ENCODE peak calls at places on chromosomes 3 and 15, in four cellular contexts. One of them, this sample, is unnamed.

GRCh38 chr15:26970712-26971210 is at the start of gene GABRG3:
- DNase-seq in GM12891: no peak
- DNase-seq in fibroblast of lung: no peak
- DNase-seq in iPS DF 6.9: no peak
- DNase-seq in this sample: no peak

GRCh38 chr3:30908466-30909037 is 14.1 kb upstream of the GADL1 start:
- DNase-seq in GM12891: no peak
- DNase-seq in iPS DF 6.9: no peak
- DNase-seq in fibroblast of lung: no peak
- DNase-seq in this sample: no peak

GRCh38 chr3:126911162-126912026 is 71.5 kb upstream of the PLXNA1 start:
- DNase-seq in fibroblast of lung: peak
- DNase-seq in iPS DF 6.9: no peak
- DNase-seq in GM12891: peak
- DNase-seq in this sample: peak

GRCh38 chr15:58462973-58463663 is 31.3 kb downstream of the LIPC start:
- DNase-seq in fibroblast of lung: no peak
- DNase-seq in iPS DF 6.9: no peak
- DNase-seq in GM12891: no peak
- DNase-seq in this sample: no peak

GRCh38 chr3:22713936-22714335 is 489.2 kb upstream of the UBE2E2 start:
- DNase-seq in GM12891: no peak
- DNase-seq in iPS DF 6.9: no peak
- DNase-seq in fibroblast of lung: peak
- DNase-seq in this sample: no peak

GRCh38 chr3:37200141-37200540 is 25.8 kb upstream of the LRRFIP2 start:
- DNase-seq in fibroblast of lung: no peak
- DNase-seq in iPS DF 6.9: no peak
- DNase-seq in GM12891: no peak
- DNase-seq in this sample: no peak

GRCh38 chr3:193544289-193544688 is 10.4 kb downstream of the ATP13A4 start:
- DNase-seq in GM12891: no peak
- DNase-seq in iPS DF 6.9: no peak
- DNase-seq in fibroblast of lung: no peak
- DNase-seq in this sample: no peak

GRCh38 chr3:11774296-11774877 is 72.3 kb downstream of the TAMM41 start:
- DNase-seq in iPS DF 6.9: peak
- DNase-seq in fibroblast of lung: peak
- DNase-seq in GM12891: no peak
- DNase-seq in this sample: no peak

GRCh38 chr3:119524931-119525662 is 26.8 kb downstream of the TIMMDC1 start:
- DNase-seq in iPS DF 6.9: no peak
- DNase-seq in GM12891: no peak
- DNase-seq in fibroblast of lung: peak
- DNase-seq in this sample: no peak

GRCh38 chr15:58393196-58393790 is 38.5 kb upstream of the LIPC start:
- DNase-seq in fibroblast of lung: no peak
- DNase-seq in iPS DF 6.9: no peak
- DNase-seq in GM12891: no peak
- DNase-seq in this sample: no peak

GRCh38 chr3:149662240-149662887 is 4.5 kb upstream of the WWTR1 start:
- DNase-seq in fibroblast of lung: peak
- DNase-seq in iPS DF 6.9: no peak
- DNase-seq in GM12891: no peak
- DNase-seq in this sample: no peak

GRCh38 chr15:80153900-80154299 is 1.1 kb downstream of the FAH start:
- DNase-seq in GM12891: no peak
- DNase-seq in fibroblast of lung: peak
- DNase-seq in iPS DF 6.9: no peak
- DNase-seq in this sample: no peak

GRCh38 chr15:38597221-38597800 is 32.7 kb upstream of the RASGRP1 start:
- DNase-seq in fibroblast of lung: no peak
- DNase-seq in iPS DF 6.9: no peak
- DNase-seq in GM12891: no peak
- DNase-seq in this sample: no peak

GRCh38 chr15:88487176-88487795 is 19.8 kb downstream of the MRPS11 start:
- DNase-seq in GM12891: no peak
- DNase-seq in fibroblast of lung: no peak
- DNase-seq in iPS DF 6.9: no peak
- DNase-seq in this sample: no peak

GRCh38 chr15:58070801-58071418 is 5.4 kb upstream of the ALDH1A2 start:
- DNase-seq in iPS DF 6.9: no peak
- DNase-seq in GM12891: no peak
- DNase-seq in fibroblast of lung: peak
- DNase-seq in this sample: no peak

GRCh38 chr3:52521488-52521824 is 12.2 kb downstream of the NT5DC2 start:
- DNase-seq in iPS DF 6.9: no peak
- DNase-seq in fibroblast of lung: no peak
- DNase-seq in GM12891: no peak
- DNase-seq in this sample: no peak

GRCh38 chr15:68369931-68370767 is 61.8 kb downstream of the ITGA11 start:
- DNase-seq in iPS DF 6.9: no peak
- DNase-seq in fibroblast of lung: no peak
- DNase-seq in GM12891: no peak
- DNase-seq in this sample: no peak

GRCh38 chr3:123414958-123415792 is 33.7 kb downstream of the ADCY5 start:
- DNase-seq in fibroblast of lung: no peak
- DNase-seq in GM12891: no peak
- DNase-seq in iPS DF 6.9: no peak
- DNase-seq in this sample: no peak

GRCh38 chr15:99542828-99543227 is 23.0 kb upstream of the MEF2A start:
- DNase-seq in GM12891: no peak
- DNase-seq in iPS DF 6.9: no peak
- DNase-seq in fibroblast of lung: peak
- DNase-seq in this sample: no peak

GRCh38 chr15:90160781-90161727 is 40.1 kb upstream of the SEMA4B start:
- DNase-seq in iPS DF 6.9: no peak
- DNase-seq in GM12891: no peak
- DNase-seq in fibroblast of lung: no peak
- DNase-seq in this sample: no peak

GRCh38 chr15:40493089-40493840 is 22.5 kb downstream of the CHST14 start:
- DNase-seq in GM12891: no peak
- DNase-seq in fibroblast of lung: no peak
- DNase-seq in iPS DF 6.9: no peak
- DNase-seq in this sample: no peak

GRCh38 chr15:39312984-39313383 is 267.9 kb upstream of the THBS1 start:
- DNase-seq in fibroblast of lung: no peak
- DNase-seq in GM12891: peak
- DNase-seq in iPS DF 6.9: no peak
- DNase-seq in this sample: no peak

GRCh38 chr15:70048196-70048565 is 49.5 kb downstream of the TLE3 start:
- DNase-seq in iPS DF 6.9: no peak
- DNase-seq in GM12891: no peak
- DNase-seq in fibroblast of lung: no peak
- DNase-seq in this sample: no peak

GRCh38 chr15:63291507-63291906 is 14.1 kb downstream of the APH1B start:
- DNase-seq in iPS DF 6.9: no peak
- DNase-seq in fibroblast of lung: peak
- DNase-seq in GM12891: no peak
- DNase-seq in this sample: no peak

GRCh38 chr3:44511238-44511567 is 33.7 kb upstream of the ZNF445 start:
- DNase-seq in GM12891: no peak
- DNase-seq in iPS DF 6.9: no peak
- DNase-seq in fibroblast of lung: peak
- DNase-seq in this sample: no peak

GRCh38 chr15:60652870-60653269 is 173.9 kb upstream of the ICE2 start:
- DNase-seq in GM12891: no peak
- DNase-seq in fibroblast of lung: no peak
- DNase-seq in iPS DF 6.9: no peak
- DNase-seq in this sample: no peak

GRCh38 chr3:29240248-29240647 is 40.6 kb upstream of the RBMS3 start:
- DNase-seq in iPS DF 6.9: no peak
- DNase-seq in fibroblast of lung: peak
- DNase-seq in GM12891: no peak
- DNase-seq in this sample: no peak

GRCh38 chr3:48989126-48989795 is 780 bp upstream of the P4HTM start:
- DNase-seq in iPS DF 6.9: no peak
- DNase-seq in fibroblast of lung: no peak
- DNase-seq in GM12891: no peak
- DNase-seq in this sample: no peak

GRCh38 chr3:1135194-1135593 is 42.4 kb downstream of the CNTN6 start:
- DNase-seq in GM12891: no peak
- DNase-seq in iPS DF 6.9: no peak
- DNase-seq in fibroblast of lung: no peak
- DNase-seq in this sample: no peak

GRCh38 chr3:159001711-159002110 is 199.9 kb downstream of the MFSD1 start:
- DNase-seq in iPS DF 6.9: no peak
- DNase-seq in fibroblast of lung: no peak
- DNase-seq in GM12891: no peak
- DNase-seq in this sample: no peak

GRCh38 chr15:51312754-51313390 is 25.5 kb downstream of the CYP19A1 start:
- DNase-seq in iPS DF 6.9: no peak
- DNase-seq in fibroblast of lung: no peak
- DNase-seq in GM12891: no peak
- DNase-seq in this sample: no peak

GRCh38 chr15:36004891-36005508 is 459.0 kb upstream of the DPH6 start:
- DNase-seq in GM12891: no peak
- DNase-seq in fibroblast of lung: no peak
- DNase-seq in iPS DF 6.9: no peak
- DNase-seq in this sample: no peak

GRCh38 chr15:100056411-100057072 is 285.2 kb downstream of the ADAMTS17 start:
- DNase-seq in iPS DF 6.9: no peak
- DNase-seq in fibroblast of lung: no peak
- DNase-seq in GM12891: no peak
- DNase-seq in this sample: no peak

GRCh38 chr3:116863842-116864626 is 154.5 kb downstream of the TUSC7 start:
- DNase-seq in iPS DF 6.9: peak
- DNase-seq in fibroblast of lung: peak
- DNase-seq in GM12891: no peak
- DNase-seq in this sample: no peak

GRCh38 chr15:84949043-84949442 is 32.6 kb upstream of the PDE8A start:
- DNase-seq in fibroblast of lung: peak
- DNase-seq in iPS DF 6.9: no peak
- DNase-seq in GM12891: no peak
- DNase-seq in this sample: no peak

GRCh38 chr3:124161453-124161852 is 169.5 kb upstream of the ROPN1 start:
- DNase-seq in iPS DF 6.9: no peak
- DNase-seq in GM12891: no peak
- DNase-seq in fibroblast of lung: no peak
- DNase-seq in this sample: no peak

GRCh38 chr3:12235691-12236090 is 53.2 kb upstream of the PPARG start:
- DNase-seq in iPS DF 6.9: no peak
- DNase-seq in GM12891: no peak
- DNase-seq in fibroblast of lung: peak
- DNase-seq in this sample: no peak

GRCh38 chr3:107796786-107797185 is 274.0 kb downstream of the BBX start:
- DNase-seq in iPS DF 6.9: no peak
- DNase-seq in fibroblast of lung: peak
- DNase-seq in GM12891: no peak
- DNase-seq in this sample: no peak

GRCh38 chr3:125141596-125142417 is 70.7 kb downstream of the SLC12A8 start:
- DNase-seq in iPS DF 6.9: no peak
- DNase-seq in fibroblast of lung: peak
- DNase-seq in GM12891: peak
- DNase-seq in this sample: peak